ENCODE peak calls at places on chromosomes 13 and 19, in four cellular contexts. One of them, this sample, is unnamed.

GRCh38 chr13:27339299-27339698 is 68.7 kb downstream of the RASL11A start:
- DNase-seq in stimulated activated CD4-positive, alpha-beta T cell treated with anti-CD3 and anti-CD28 coated beads, Interleukin-12 subunit alpha, Interleukin-12 subunit beta, amount 100 ng/mL, for 4 hours: peak; percentile 29
- DNase-seq in SHP77: peak; percentile 65
- DNase-seq in fibroblast of pulmonary artery: peak; percentile 58
- DNase-seq in this sample: peak; percentile 59

GRCh38 chr13:52827839-52828238 is 20.6 kb downstream of the PCDH8 start:
- DNase-seq in stimulated activated CD4-positive, alpha-beta T cell treated with anti-CD3 and anti-CD28 coated beads, Interleukin-12 subunit alpha, Interleukin-12 subunit beta, amount 100 ng/mL, for 4 hours: no peak
- DNase-seq in SHP77: peak; percentile 27
- DNase-seq in fibroblast of pulmonary artery: no peak
- DNase-seq in this sample: no peak

GRCh38 chr19:12521996-12522395 is 29.3 kb downstream of the ZNF564 start:
- DNase-seq in fibroblast of pulmonary artery: no peak
- DNase-seq in SHP77: no peak
- DNase-seq in stimulated activated CD4-positive, alpha-beta T cell treated with anti-CD3 and anti-CD28 coated beads, Interleukin-12 subunit alpha, Interleukin-12 subunit beta, amount 100 ng/mL, for 4 hours: no peak
- DNase-seq in this sample: no peak

GRCh38 chr19:35533822-35534521 is 716 bp downstream of the GAPDHS start:
- DNase-seq in stimulated activated CD4-positive, alpha-beta T cell treated with anti-CD3 and anti-CD28 coated beads, Interleukin-12 subunit alpha, Interleukin-12 subunit beta, amount 100 ng/mL, for 4 hours: no peak
- DNase-seq in fibroblast of pulmonary artery: peak; percentile 25
- DNase-seq in SHP77: no peak
- DNase-seq in this sample: no peak

GRCh38 chr19:2230029-2230531 is 6.0 kb downstream of the PLEKHJ1 start:
- DNase-seq in stimulated activated CD4-positive, alpha-beta T cell treated with anti-CD3 and anti-CD28 coated beads, Interleukin-12 subunit alpha, Interleukin-12 subunit beta, amount 100 ng/mL, for 4 hours: no peak
- DNase-seq in fibroblast of pulmonary artery: no peak
- DNase-seq in SHP77: no peak
- DNase-seq in this sample: no peak

GRCh38 chr19:46000497-46001246 is 5.4 kb downstream of the CCDC61 start:
- DNase-seq in fibroblast of pulmonary artery: no peak
- DNase-seq in stimulated activated CD4-positive, alpha-beta T cell treated with anti-CD3 and anti-CD28 coated beads, Interleukin-12 subunit alpha, Interleukin-12 subunit beta, amount 100 ng/mL, for 4 hours: peak; percentile 68
- DNase-seq in SHP77: peak; percentile 69
- DNase-seq in this sample: peak; percentile 57

GRCh38 chr19:30428281-30428680 is 56.1 kb downstream of the ZNF536 start:
- DNase-seq in SHP77: no peak
- DNase-seq in fibroblast of pulmonary artery: no peak
- DNase-seq in stimulated activated CD4-positive, alpha-beta T cell treated with anti-CD3 and anti-CD28 coated beads, Interleukin-12 subunit alpha, Interleukin-12 subunit beta, amount 100 ng/mL, for 4 hours: no peak
- DNase-seq in this sample: no peak

GRCh38 chr13:107025991-107026390 is 458.1 kb upstream of the ARGLU1 start:
- DNase-seq in stimulated activated CD4-positive, alpha-beta T cell treated with anti-CD3 and anti-CD28 coated beads, Interleukin-12 subunit alpha, Interleukin-12 subunit beta, amount 100 ng/mL, for 4 hours: no peak
- DNase-seq in SHP77: no peak
- DNase-seq in fibroblast of pulmonary artery: peak; percentile 20
- DNase-seq in this sample: peak; percentile 41

GRCh38 chr13:23467048-23467931 is 33.8 kb upstream of the SACS start:
- DNase-seq in fibroblast of pulmonary artery: no peak
- DNase-seq in stimulated activated CD4-positive, alpha-beta T cell treated with anti-CD3 and anti-CD28 coated beads, Interleukin-12 subunit alpha, Interleukin-12 subunit beta, amount 100 ng/mL, for 4 hours: no peak
- DNase-seq in SHP77: peak; percentile 64
- DNase-seq in this sample: peak; percentile 6

GRCh38 chr13:113210834-113211233 is 1.4 kb downstream of the CUL4A start:
- DNase-seq in SHP77: no peak
- DNase-seq in stimulated activated CD4-positive, alpha-beta T cell treated with anti-CD3 and anti-CD28 coated beads, Interleukin-12 subunit alpha, Interleukin-12 subunit beta, amount 100 ng/mL, for 4 hours: no peak
- DNase-seq in fibroblast of pulmonary artery: no peak
- DNase-seq in this sample: no peak

GRCh38 chr19:36182612-36183454 is 30.6 kb upstream of the COX7A1 start:
- DNase-seq in stimulated activated CD4-positive, alpha-beta T cell treated with anti-CD3 and anti-CD28 coated beads, Interleukin-12 subunit alpha, Interleukin-12 subunit beta, amount 100 ng/mL, for 4 hours: no peak
- DNase-seq in fibroblast of pulmonary artery: peak; percentile 11
- DNase-seq in SHP77: no peak
- DNase-seq in this sample: no peak